ENCODE peak calls at places on chromosomes 13 and 19, in four cellular contexts. G is iPS-NIHi11, L is activated T-cell treated with anti-CD3 and anti-CD28 coated beads for 1 hour, O is COR-L47. U is an unnamed sample.
A peak's percentile ranks its signal among the peaks of the same experiment; 100 is the strongest.

GRCh38 chr19:28289294-28290063 is 923.5 kb downstream of the UQCRFS1 start:
- DNase-seq in G (peak; percentile 55), L (no peak), O (peak; percentile 51), U (no peak)

GRCh38 chr19:52600639-52601024 is 30.5 kb downstream of the ZNF701 start:
- DNase-seq in G (no peak), L (no peak), O (no peak), U (no peak)

GRCh38 chr19:11420429-11420893 is 1.3 kb upstream of the RGL3 start:
- DNase-seq in G (no peak), L (no peak), O (no peak), U (no peak)

GRCh38 chr19:40433391-40434216 is 7.8 kb upstream of the SERTAD1 start:
- DNase-seq in G (peak; percentile 93), L (peak; percentile 32), O (peak; percentile 75), U (no peak)

GRCh38 chr13:94351292-94352000 is 128.0 kb downstream of the DCT start:
- DNase-seq in G (no peak), L (no peak), O (no peak), U (no peak)

GRCh38 chr13:66933994-66934393 is 296.1 kb downstream of the PCDH9 start:
- DNase-seq in G (no peak), L (no peak), O (no peak), U (no peak)

GRCh38 chr13:97535619-97536018 is 101.7 kb downstream of the RAP2A start:
- DNase-seq in G (no peak), L (no peak), O (no peak), U (no peak)

GRCh38 chr13:44189085-44189484 is 184.5 kb upstream of the SERP2 start:
- DNase-seq in G (no peak), L (no peak), O (no peak), U (no peak)

GRCh38 chr19:17020380-17020779 is 6.2 kb downstream of the CPAMD8 start:
- DNase-seq in G (no peak), L (no peak), O (no peak), U (no peak)

GRCh38 chr19:50658438-50659317 is 9.4 kb downstream of the C19orf81 start:
- DNase-seq in G (peak; percentile 95), L (peak; percentile 25), O (no peak), U (peak; percentile 36)

GRCh38 chr13:108957369-108958012 is 328.1 kb downstream of the MYO16 start:
- DNase-seq in G (peak; percentile 10), L (no peak), O (no peak), U (no peak)

GRCh38 chr13:76993473-76993872 is 1.6 kb downstream of the CLN5 start:
- DNase-seq in G (no peak), L (no peak), O (no peak), U (no peak)

GRCh38 chr19:33399745-33400681 is 26.5 kb downstream of the CEBPG start:
- DNase-seq in G (no peak), L (no peak), O (no peak), U (no peak)

GRCh38 chr19:4802711-4803110 is 11.2 kb downstream of the FEM1A start:
- DNase-seq in G (no peak), L (no peak), O (no peak), U (no peak)

GRCh38 chr19:2963122-2963521 is 14.2 kb upstream of the TLE6 start:
- DNase-seq in G (no peak), L (no peak), O (no peak), U (no peak)

GRCh38 chr19:51607920-51608562 is 22.2 kb downstream of the SIGLEC5 start:
- DNase-seq in G (peak; percentile 90), L (peak; percentile 30), O (no peak), U (peak; percentile 76)

GRCh38 chr13:33775339-33776108 is 42.4 kb upstream of the RFC3 start:
- DNase-seq in G (peak; percentile 26), L (no peak), O (no peak), U (no peak)

GRCh38 chr19:3095375-3096191 is 1.4 kb downstream of the GNA11 start:
- DNase-seq in G (peak; percentile 84), L (peak; percentile 40), O (peak; percentile 15), U (no peak)

GRCh38 chr13:100913143-100913542 is 238.5 kb upstream of the TMTC4 start:
- DNase-seq in G (no peak), L (no peak), O (no peak), U (no peak)

GRCh38 chr13:69948016-69948415 is 159.6 kb upstream of the ATXN8OS start:
- DNase-seq in G (no peak), L (no peak), O (no peak), U (no peak)

GRCh38 chr19:46616631-46617322 is 8.1 kb downstream of the PTGIR start:
- DNase-seq in G (peak; percentile 86), L (no peak), O (peak; percentile 70), U (peak; percentile 39)

GRCh38 chr19:41691268-41691970 is 3.3 kb upstream of the CEACAM7 start:
- DNase-seq in G (peak; percentile 51), L (no peak), O (no peak), U (no peak)